ENCODE peak calls at places on chromosome 21, in eight cellular contexts. T is mammary epithelial cell, F is ovary, B is neural progenitor cell, N is GM23338, U is adrenal gland, L is psoas muscle, D is PC-3. E is an unnamed sample.

GRCh38 chr21:28875078-28875477 is 117.6 kb downstream of the LTN1 start:
- DNase-seq in N (no peak), U (no peak), L (no peak), D (no peak), T (peak; percentile 24), F (no peak), B (no peak), E (no peak)

GRCh38 chr21:20220586-20220985 is 777.6 kb upstream of the NCAM2 start:
- DNase-seq in L (no peak), B (no peak), D (no peak), N (no peak), F (no peak), T (no peak), U (no peak), E (no peak)

GRCh38 chr21:32481875-32482408 is 69.4 kb downstream of the EVA1C start:
- DNase-seq in U (no peak), D (no peak), T (no peak), B (no peak), L (no peak), F (no peak), N (no peak), E (no peak)

GRCh38 chr21:29125199-29125598 is 5.2 kb upstream of the MAP3K7CL start:
- DNase-seq in N (no peak), U (no peak), B (no peak), L (no peak), T (no peak), D (no peak), F (no peak), E (no peak)

GRCh38 chr21:34553199-34553952 is 41.4 kb upstream of the KCNE1 start:
- DNase-seq in N (no peak), L (no peak), T (peak; percentile 75), B (peak; percentile 51), D (peak; percentile 90), F (no peak), U (no peak), E (no peak)

GRCh38 chr21:27300770-27301169 is 333.9 kb upstream of the ADAMTS5 start:
- DNase-seq in B (no peak), F (no peak), U (no peak), T (no peak), N (no peak), L (no peak), D (no peak), E (no peak)

GRCh38 chr21:44849616-44850130 is 23.8 kb downstream of the PTTG1IP start:
- DNase-seq in D (no peak), F (peak; percentile 14), L (peak; percentile 46), T (no peak), B (no peak), N (no peak), U (peak; percentile 13), E (no peak)

GRCh38 chr21:27101533-27101932 is 134.6 kb upstream of the ADAMTS5 start:
- DNase-seq in N (no peak), U (no peak), L (no peak), F (no peak), B (no peak), D (no peak), T (no peak), E (no peak)

GRCh38 chr21:38119793-38120192 is 137.0 kb upstream of the KCNJ15 start:
- DNase-seq in N (no peak), D (no peak), T (no peak), U (no peak), F (no peak), B (no peak), L (no peak), E (no peak)

GRCh38 chr21:46351476-46352155 is 27.7 kb downstream of the PCNT start:
- DNase-seq in T (no peak), D (peak; percentile 47), U (no peak), F (no peak), B (no peak), N (no peak), L (peak; percentile 44), E (no peak)

GRCh38 chr21:46354518-46354917 is 30.6 kb downstream of the PCNT start:
- DNase-seq in D (no peak), L (no peak), T (no peak), F (no peak), U (no peak), B (no peak), N (no peak), E (no peak)

GRCh38 chr21:46354046-46354445 is 30.1 kb downstream of the PCNT start:
- DNase-seq in N (no peak), T (no peak), D (no peak), B (no peak), L (no peak), U (no peak), F (no peak), E (no peak)

GRCh38 chr21:46352156-46352499 is 28.2 kb downstream of the PCNT start:
- DNase-seq in F (no peak), B (no peak), U (no peak), L (peak; percentile 45), D (no peak), N (no peak), T (no peak), E (no peak)

GRCh38 chr21:46352913-46353312 is 29.0 kb downstream of the PCNT start:
- DNase-seq in T (no peak), L (peak; percentile 56), F (no peak), N (no peak), U (no peak), D (no peak), B (no peak), E (no peak)
- H3K36me3 ChIP-seq in T (peaks cover 19% of the 10 kb centered on the region), L (peaks cover 9% of the 10 kb centered on the region), F (no peaks in the 10 kb centered on the region), N (peaks cover 26% of the 10 kb centered on the region), U (peaks cover 85% of the 10 kb centered on the region), D (peaks cover 56% of the 10 kb centered on the region), B (no peaks in the 10 kb centered on the region), E (peaks cover 92% of the 10 kb centered on the region)

GRCh38 chr21:35606136-35606535 is 454.2 kb downstream of the SETD4 start:
- DNase-seq in N (no peak), T (peak; percentile 35), F (no peak), U (no peak), L (no peak), B (no peak), D (no peak), E (no peak)
- H3K4me1 ChIP-seq in N (peaks cover 9% of the 10 kb centered on the region), T (peaks cover 53% of the 10 kb centered on the region), F (no peaks in the 10 kb centered on the region), U (no peaks in the 10 kb centered on the region), L (no peaks in the 10 kb centered on the region), B (no peaks in the 10 kb centered on the region), D (peaks cover 7% of the 10 kb centered on the region), E (no peaks in the 10 kb centered on the region)

GRCh38 chr21:43331111-43331961 is 95.6 kb downstream of the SIK1 start:
- DNase-seq in T (no peak), U (no peak), L (no peak), N (no peak), B (no peak), D (no peak), F (no peak), E (no peak)

GRCh38 chr21:43331962-43332458 is 94.9 kb downstream of the SIK1 start:
- DNase-seq in L (peak; percentile 43), B (no peak), F (peak; percentile 88), N (no peak), D (peak; percentile 25), U (peak; percentile 56), T (no peak), E (peak; percentile 92)

GRCh38 chr21:43332872-43333300 is 94.0 kb downstream of the SIK1 start:
- DNase-seq in L (peak; percentile 31), T (no peak), F (no peak), N (no peak), B (peak; percentile 31), D (no peak), U (no peak), E (no peak)

GRCh38 chr21:43333301-43334062 is 93.4 kb downstream of the SIK1 start:
- DNase-seq in T (peak; percentile 81), U (peak; percentile 59), N (peak; percentile 63), F (peak; percentile 74), L (peak; percentile 58), D (peak; percentile 95), B (peak; percentile 54), E (peak; percentile 98)

DNA sequence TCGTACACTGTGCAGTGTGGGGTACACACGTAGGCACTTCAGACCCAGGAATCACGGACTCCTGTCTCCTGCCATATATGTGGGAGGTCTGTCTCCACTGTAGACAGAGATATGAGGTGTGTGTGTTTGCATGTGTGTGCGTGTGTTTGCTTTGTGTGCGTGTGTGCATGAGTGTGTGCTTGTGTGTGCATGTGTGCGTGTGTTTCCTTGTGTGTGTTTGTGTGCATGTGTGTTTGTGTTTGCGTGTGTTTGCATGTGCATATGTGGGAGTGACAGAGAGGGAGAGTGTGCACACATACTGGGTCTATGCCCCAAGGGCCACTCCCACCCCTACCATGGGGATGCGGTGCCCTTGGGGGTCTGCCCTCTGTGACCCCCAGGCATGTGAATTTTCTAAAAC is 94.5 kb downstream of the SIK1 start:
- DNase-seq in L (no peak), U (no peak), N (no peak), B (no peak), D (no peak), T (no peak), F (no peak), E (no peak)
- H3K27ac ChIP-seq in L (no peak overlapping the region), U (no peak overlapping the region), N (no peak overlapping the region), B (no peak overlapping the region), D (peak overlapping the region; percentile 97), T (no peak overlapping the region), F (peak overlapping the region; percentile 47), E (peak overlapping the region; percentile 99)

GRCh38 chr21:45984584-45985095 is 3.1 kb downstream of the COL6A1 start:
- DNase-seq in D (no peak), T (no peak), L (no peak), B (no peak), N (no peak), U (no peak), F (no peak), E (no peak)
- H3K36me3 ChIP-seq in D (peaks cover 27% of the 10 kb centered on the region), T (no peaks in the 10 kb centered on the region), L (no peaks in the 10 kb centered on the region), B (no peaks in the 10 kb centered on the region), N (peaks cover 3% of the 10 kb centered on the region), U (peaks cover 36% of the 10 kb centered on the region), F (no peaks in the 10 kb centered on the region), E (peaks cover 54% of the 10 kb centered on the region)

DNA sequence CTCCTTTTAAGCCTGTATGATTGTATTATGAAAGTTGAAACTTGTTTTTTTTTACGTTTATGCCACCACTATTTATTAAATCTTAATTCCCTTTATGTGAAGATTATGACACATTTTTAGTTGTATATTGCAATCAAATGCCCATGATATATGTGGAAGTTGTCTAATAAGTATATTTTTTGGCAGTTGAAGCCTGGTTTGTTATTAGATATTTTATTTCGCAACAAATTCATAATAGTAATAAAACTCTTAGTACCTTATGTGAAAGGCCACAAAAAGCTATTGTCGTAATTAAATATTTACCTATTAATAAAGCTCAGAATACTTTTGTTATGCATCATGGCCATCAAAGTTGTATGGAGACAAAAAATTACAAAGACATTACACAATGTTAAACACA is 386.8 kb downstream of the NCAM2 start:
- DNase-seq in L (no peak), F (no peak), T (no peak), U (no peak), D (no peak), B (no peak), N (no peak), E (no peak)
- H3K4me1 ChIP-seq in L (no peaks in the 10 kb centered on the region), F (no peaks in the 10 kb centered on the region), T (no peaks in the 10 kb centered on the region), U (no peaks in the 10 kb centered on the region), D (no peaks in the 10 kb centered on the region), B (no peaks in the 10 kb centered on the region), N (no peaks in the 10 kb centered on the region), E (no peaks in the 10 kb centered on the region)